ENCODE peak calls at places on chromosomes 4 and X, in four cellular contexts. T is fibroblast of mammary gland, X is HFF-Myc, N is thyroid gland. Z is an unnamed sample.

GRCh38 chrX:85108165-85108564 is 104.5 kb downstream of the APOOL start:
- DNase-seq in T (peak), X (no peak), N (no peak), Z (no peak)

GRCh38 chrX:133454525-133455323 is 39.4 kb upstream of the GPC4 start:
- DNase-seq in T (no peak), X (no peak), N (no peak), Z (no peak)

GRCh38 chrX:125826774-125827451 is 339.2 kb downstream of the DCAF12L2 start:
- DNase-seq in T (no peak), X (no peak), N (no peak), Z (no peak)

GRCh38 chr4:151242305-151242704 is 34.7 kb upstream of the PRSS48 start:
- DNase-seq in T (no peak), X (no peak), N (no peak), Z (no peak)

GRCh38 chr4:138238521-138239292 is 3.4 kb downstream of the SLC7A11 start:
- DNase-seq in T (no peak), X (no peak), N (no peak), Z (no peak)

GRCh38 chr4:55879224-55879623 is 25.8 kb downstream of the EXOC1 start:
- DNase-seq in T (no peak), X (no peak), N (no peak), Z (no peak)

GRCh38 chr4:159069922-159070321 is 33.0 kb upstream of the RAPGEF2 start:
- DNase-seq in T (peak), X (peak), N (no peak), Z (no peak)

GRCh38 chr4:151266542-151266941 is 10.4 kb upstream of the PRSS48 start:
- DNase-seq in T (no peak), X (no peak), N (no peak), Z (peak)

GRCh38 chr4:33532821-33533220 is 2711.5 kb downstream of the ARAP2 start:
- DNase-seq in T (no peak), X (no peak), N (no peak), Z (no peak)

GRCh38 chr4:155514628-155515027 is 137.9 kb upstream of the MAP9 start:
- DNase-seq in T (no peak), X (no peak), N (no peak), Z (no peak)

GRCh38 chrX:154712781-154713391 is 38.0 kb downstream of the GAB3 start:
- DNase-seq in T (peak), X (peak), N (no peak), Z (no peak)

GRCh38 chr4:90950385-90950841 is 823.2 kb downstream of the CCSER1 start:
- DNase-seq in T (no peak), X (no peak), N (no peak), Z (no peak)

GRCh38 chrX:76427560-76428242 is at the start of gene MAGEE1:
- DNase-seq in T (peak), X (peak), N (peak), Z (no peak)

GRCh38 chr4:141702472-141703182 is 66.2 kb downstream of the IL15 start:
- DNase-seq in T (no peak), X (no peak), N (peak), Z (no peak)

GRCh38 chr4:1644906-1645657 is 39.0 kb downstream of the FAM53A start:
- DNase-seq in T (peak), X (no peak), N (peak), Z (no peak)

GRCh38 chr4:98568896-98569663 is 89.3 kb downstream of the TSPAN5 start:
- DNase-seq in T (peak), X (no peak), N (no peak), Z (no peak)

GRCh38 chrX:153641575-153642312 is 5.3 kb upstream of the DUSP9 start:
- DNase-seq in T (no peak), X (no peak), N (no peak), Z (no peak)

GRCh38 chrX:24037729-24038128 is 10.7 kb upstream of the KLHL15 start:
- DNase-seq in T (no peak), X (no peak), N (no peak), Z (no peak)

GRCh38 chr4:174362340-174362739 is 78.6 kb downstream of the CEP44 start:
- DNase-seq in T (no peak), X (no peak), N (no peak), Z (no peak)

DNA sequence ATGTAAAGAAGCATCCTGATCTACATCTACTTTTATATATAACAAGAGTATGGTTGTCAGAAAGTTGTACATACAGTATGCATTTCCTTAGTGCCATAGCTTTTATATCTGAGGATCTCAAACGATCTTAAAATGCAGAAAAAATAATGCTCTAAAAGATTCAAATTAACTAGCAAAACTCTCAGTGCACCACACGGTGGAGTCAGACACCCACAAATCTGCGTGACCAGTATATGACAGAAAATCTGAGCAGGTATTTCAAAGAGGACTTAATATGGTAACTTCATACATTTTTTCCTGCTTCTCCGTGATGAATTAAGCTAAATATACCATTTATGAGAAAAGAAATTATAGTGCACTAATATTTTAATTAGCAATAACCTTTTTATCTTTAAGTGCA is 803.0 kb downstream of the DMD start:
- DNase-seq in T (peak), X (no peak), N (peak), Z (no peak)
- TF ChIP-seq CTCF in T (no peak), X (no peak), N (no peak), Z (no peak)

GRCh38 chr4:2813446-2814405 is 20.8 kb downstream of the SH3BP2 start:
- DNase-seq in T (no peak), X (no peak), N (no peak), Z (no peak)
- H3K4me3 ChIP-seq in T (peak), X (peak), N (no peak), Z (no peak)

GRCh38 chr4:172654482-172654881 is 514.1 kb upstream of the GALNT7 start:
- DNase-seq in T (no peak), X (no peak), N (no peak), Z (no peak)
- TF ChIP-seq CTCF in T (no peak), X (no peak), N (no peak), Z (no peak)

GRCh38 chr4:82097504-82097903 is 276.3 kb downstream of the HNRNPD start:
- DNase-seq in T (peak), X (no peak), N (no peak), Z (no peak)
- H3K4me3 ChIP-seq in T (no peak), X (no peak), N (no peak), Z (no peak)

GRCh38 chrX:12950851-12951589 is 23.9 kb upstream of the TMSB4X start:
- DNase-seq in T (no peak), X (no peak), N (no peak), Z (no peak)
- TF ChIP-seq CTCF in T (no peak), X (peak), N (no peak), Z (peak)

DNA sequence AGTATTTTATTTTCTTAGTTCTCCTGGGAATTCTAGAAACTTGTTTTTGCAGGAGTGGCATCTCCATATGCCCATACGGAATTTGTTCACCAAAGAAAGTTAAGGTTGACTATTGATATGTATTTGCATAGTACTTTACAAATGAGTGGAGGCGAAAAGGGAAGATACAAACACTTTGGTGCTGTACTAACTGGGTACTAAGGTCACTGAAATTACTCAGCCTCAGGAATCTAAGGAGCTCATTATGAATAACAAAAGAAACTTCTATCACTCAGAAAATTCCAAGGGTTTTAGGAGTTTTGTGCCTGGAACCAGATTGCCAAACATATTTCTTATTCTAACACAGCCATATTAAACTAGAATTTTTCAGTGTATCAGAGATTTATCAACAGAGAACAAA is 27.4 kb upstream of the TMPRSS11B start:
- DNase-seq in T (peak), X (no peak), N (no peak), Z (no peak)
- H3K4me3 ChIP-seq in T (no peak), X (no peak), N (no peak), Z (no peak)

GRCh38 chr4:119300388-119301131 is 21.4 kb downstream of the FABP2 start:
- DNase-seq in T (peak), X (peak), N (peak), Z (peak)
- TF ChIP-seq CTCF in T (no peak), X (no peak), N (no peak), Z (no peak)

DNA sequence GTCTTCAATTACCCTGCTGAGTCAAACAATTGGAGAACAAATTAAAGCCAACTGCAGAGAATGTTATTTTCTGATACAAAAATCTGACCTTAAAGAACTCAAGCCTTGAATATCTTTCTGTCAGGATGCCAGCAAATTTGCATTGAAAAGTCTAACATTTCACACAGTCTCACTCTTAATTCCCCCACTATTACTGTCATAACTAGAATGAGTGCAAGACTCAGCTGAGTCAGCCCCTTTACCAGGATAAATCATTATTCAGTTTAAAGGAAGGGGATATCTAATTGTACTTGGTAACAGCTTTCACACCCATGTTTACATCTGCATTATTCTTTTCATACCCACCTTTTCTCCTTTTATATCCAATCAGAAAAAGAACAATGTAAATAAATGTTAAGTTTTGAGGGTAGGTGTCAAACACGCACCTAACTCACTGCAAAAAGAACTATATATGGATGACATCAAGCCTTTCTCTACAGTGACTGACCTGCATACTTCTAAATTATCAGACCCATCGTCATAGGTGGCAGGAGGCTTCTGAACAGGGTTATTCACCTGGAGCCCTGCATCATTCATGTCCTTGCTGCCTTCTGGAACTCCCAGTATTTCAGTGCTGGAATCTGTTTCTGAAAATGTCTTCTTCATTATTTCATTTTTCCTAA is 117.4 kb downstream of the TMA16 start:
- DNase-seq in T (no peak), X (no peak), N (no peak), Z (no peak)
- H3K4me3 ChIP-seq in T (no peak), X (no peak), N (no peak), Z (no peak)

DNA sequence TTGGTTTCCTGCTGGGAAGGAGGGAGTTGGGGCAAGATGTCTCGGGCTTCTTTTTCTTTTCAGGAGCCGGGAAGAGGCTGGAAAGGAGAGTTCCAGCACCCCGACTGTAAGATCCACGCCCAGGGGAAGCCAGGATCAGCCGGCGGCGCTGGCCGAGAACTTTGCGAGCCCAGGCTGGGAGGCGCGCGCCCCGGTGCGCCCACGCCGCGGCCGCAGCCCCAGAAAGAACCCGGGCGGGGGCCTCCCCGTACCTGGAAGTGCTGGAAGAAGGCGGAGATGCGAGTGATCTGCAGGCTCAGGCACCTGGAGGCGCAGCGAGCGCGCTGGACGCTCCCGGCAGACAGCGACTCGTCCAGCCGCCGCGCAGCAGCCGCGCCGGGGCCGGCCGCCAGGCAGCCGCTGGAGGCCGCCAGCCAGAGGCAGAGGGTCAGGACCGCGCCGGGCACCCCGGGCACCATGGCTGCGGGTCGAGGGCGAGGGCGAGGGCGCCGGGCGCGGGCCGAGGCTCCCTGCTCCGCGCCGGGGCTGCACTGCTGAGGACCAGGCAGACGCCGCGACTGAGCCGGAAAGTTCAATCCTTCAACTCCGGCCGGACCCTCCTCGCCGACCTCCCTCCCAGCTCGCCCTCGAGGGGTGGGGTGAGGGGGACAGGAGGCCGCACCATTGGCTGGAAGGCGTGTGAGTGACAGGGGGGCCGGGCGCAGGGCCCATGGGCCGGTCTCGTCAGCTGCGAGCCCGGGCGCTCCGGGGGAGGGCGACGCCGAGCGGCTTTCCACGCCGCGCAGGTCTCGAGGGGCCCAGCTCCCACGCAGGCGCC is at the start of gene ANOS1:
- DNase-seq in T (no peak), X (no peak), N (peak), Z (no peak)
- TF ChIP-seq CTCF in T (no peak), X (no peak), N (no peak), Z (no peak)

GRCh38 chrX:54812306-54812705 is 4.8 kb downstream of the MAGED2 start:
- DNase-seq in T (no peak), X (no peak), N (no peak), Z (no peak)
- H3K4me3 ChIP-seq in T (no peak), X (no peak), N (no peak), Z (no peak)